ENCODE peak calls at places on chromosomes 2 and 18, in nine cellular contexts. I is fibroblast of lung, J is gastrocnemius medialis, U is esophagus squamous epithelium, H is Peyer's patch, A is brain microvascular endothelial cell, P is neural progenitor cell, X is small intestine, B is stomach. G is an unnamed sample.

GRCh38 chr2:240997856-240998705 is at the start of gene SNED1:
- DNase-seq in I (peak; percentile 78), J (peak; percentile 87), U (no peak), H (peak; percentile 71), A (peak; percentile 66), P (peak; percentile 95), X (peak; percentile 79), B (peak; percentile 93), G (peak; percentile 98)

GRCh38 chr18:23236876-23237468 is 101.7 kb downstream of the CABLES1 start:
- DNase-seq in I (no peak), J (no peak), U (no peak), H (no peak), A (no peak), P (no peak), X (no peak), B (no peak), G (no peak)

GRCh38 chr2:241744028-241744754 is 9.8 kb downstream of the D2HGDH start:
- DNase-seq in I (no peak), J (no peak), U (no peak), H (no peak), A (no peak), P (no peak), X (no peak), B (no peak), G (no peak)

GRCh38 chr18:13611058-13611615 is 115.2 kb downstream of the FAM210A start:
- DNase-seq in I (peak; percentile 39), J (no peak), U (no peak), H (peak; percentile 70), A (peak; percentile 66), P (peak; percentile 51), X (no peak), B (no peak), G (peak; percentile 75)

GRCh38 chr2:138630164-138630563 is 128.6 kb downstream of the SPOPL start:
- DNase-seq in I (no peak), J (no peak), U (no peak), H (no peak), A (no peak), P (peak; percentile 25), X (no peak), B (no peak), G (no peak)

GRCh38 chr18:78699516-78699915 is 280.1 kb upstream of the SALL3 start:
- DNase-seq in I (no peak), J (no peak), U (no peak), H (no peak), A (no peak), P (no peak), X (peak; percentile 34), B (no peak), G (no peak)

GRCh38 chr2:174059875-174060226 is 94.7 kb upstream of the SP3 start:
- DNase-seq in I (peak; percentile 49), J (no peak), U (no peak), H (no peak), A (peak; percentile 53), P (no peak), X (no peak), B (no peak), G (no peak)

GRCh38 chr2:235005603-235006259 is 53.9 kb downstream of the SH3BP4 start:
- DNase-seq in I (peak; percentile 55), J (peak; percentile 69), U (no peak), H (no peak), A (no peak), P (peak; percentile 88), X (peak; percentile 54), B (peak; percentile 88), G (peak; percentile 92)

GRCh38 chr18:45708831-45709230 is 15.2 kb upstream of the SLC14A1 start:
- DNase-seq in I (no peak), J (no peak), U (no peak), H (no peak), A (no peak), P (no peak), X (no peak), B (no peak), G (no peak)

GRCh38 chr18:3814840-3815239 is 364.9 kb downstream of the TGIF1 start:
- DNase-seq in I (peak; percentile 57), J (no peak), U (no peak), H (no peak), A (no peak), P (no peak), X (no peak), B (no peak), G (no peak)

GRCh38 chr2:127888772-127889171 is 3.0 kb upstream of the AMMECR1L start:
- DNase-seq in I (no peak), J (no peak), U (no peak), H (no peak), A (no peak), P (no peak), X (peak; percentile 5), B (no peak), G (no peak)
- H3K4me3 ChIP-seq in I (no peak overlapping the region), J (no peak overlapping the region), U (no peak overlapping the region), H (no peak overlapping the region), A (no peak overlapping the region), P (no peak overlapping the region), X (no peak overlapping the region), B (no peak overlapping the region), G (no peak overlapping the region)

DNA sequence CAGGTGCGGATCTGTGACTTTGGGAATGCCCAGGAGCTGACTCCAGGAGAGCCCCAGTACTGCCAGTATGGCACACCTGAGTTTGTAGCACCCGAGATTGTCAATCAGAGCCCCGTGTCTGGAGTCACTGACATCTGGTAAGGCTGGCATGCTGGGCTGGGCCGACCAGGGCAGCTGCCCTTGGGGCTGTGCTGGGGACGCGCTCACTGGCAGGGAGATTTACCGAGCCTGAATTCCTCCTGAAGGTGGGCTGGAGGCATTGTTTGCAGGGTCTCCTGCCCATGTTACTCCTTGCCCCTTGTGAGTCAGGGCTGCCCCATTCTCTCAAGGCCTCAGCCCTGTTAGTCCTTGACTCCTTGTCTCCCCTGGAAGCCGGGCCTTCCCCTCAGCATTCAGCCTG is 18.7 kb upstream of the GMPPA start:
- DNase-seq in I (no peak), J (no peak), U (no peak), H (no peak), A (no peak), P (no peak), X (no peak), B (no peak), G (no peak)
- H3K36me3 ChIP-seq in I (peaks cover 1% of the 10 kb centered on the region), J (no peaks in the 10 kb centered on the region), U (no peaks in the 10 kb centered on the region), H (no peaks in the 10 kb centered on the region), A (no peaks in the 10 kb centered on the region), P (no peaks in the 10 kb centered on the region), X (no peaks in the 10 kb centered on the region), B (no peaks in the 10 kb centered on the region), G (no peaks in the 10 kb centered on the region)

DNA sequence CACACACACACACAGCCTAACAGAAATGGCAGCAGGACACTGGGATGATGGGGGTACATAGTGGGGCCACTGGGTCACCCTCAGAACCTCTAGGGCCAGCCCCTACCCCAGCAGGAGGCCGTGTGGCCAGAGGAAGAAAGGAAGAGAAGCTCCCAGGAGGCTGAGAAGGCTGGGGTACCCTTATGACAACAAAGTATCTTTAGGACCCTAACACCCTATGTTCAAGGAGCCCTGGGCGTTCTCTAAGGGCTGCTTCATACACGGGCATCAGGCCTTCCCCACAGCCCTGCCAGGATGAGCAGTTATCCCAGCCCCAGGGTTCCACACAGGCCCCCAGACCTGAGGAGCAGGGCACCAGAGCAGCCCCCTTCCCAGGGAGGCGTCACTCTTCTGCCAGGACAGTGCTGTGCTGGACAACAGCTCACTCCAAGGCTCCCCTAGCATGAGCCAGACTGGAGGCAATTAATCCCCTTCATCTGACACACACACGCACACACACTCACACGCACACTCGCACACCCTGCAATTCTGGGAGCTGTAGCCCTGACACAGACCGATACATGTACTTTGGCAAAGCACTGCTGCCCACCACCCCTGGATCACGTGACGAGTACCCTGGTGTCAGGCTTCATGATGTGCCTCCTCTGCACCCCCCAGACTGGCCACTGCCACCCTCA is 163.6 kb downstream of the TNS1 start:
- DNase-seq in I (no peak), J (no peak), U (no peak), H (no peak), A (no peak), P (no peak), X (no peak), B (no peak), G (no peak)
- H3K27me3 ChIP-seq in I (no peaks in the 10 kb centered on the region), J (no peaks in the 10 kb centered on the region), U (no peaks in the 10 kb centered on the region), H (no peaks in the 10 kb centered on the region), A (no peaks in the 10 kb centered on the region), P (peaks cover 100% of the 10 kb centered on the region), X (no peaks in the 10 kb centered on the region), B (no peaks in the 10 kb centered on the region), G (no peaks in the 10 kb centered on the region)

GRCh38 chr2:217986256-217986961 is 16.4 kb downstream of the TNS1 start:
- DNase-seq in I (no peak), J (no peak), U (no peak), H (no peak), A (no peak), P (no peak), X (no peak), B (no peak), G (no peak)

GRCh38 chr2:217989221-217989948 is 13.4 kb downstream of the TNS1 start:
- DNase-seq in I (no peak), J (no peak), U (no peak), H (no peak), A (no peak), P (no peak), X (no peak), B (no peak), G (no peak)

GRCh38 chr2:217987391-217987790 is 15.4 kb downstream of the TNS1 start:
- DNase-seq in I (no peak), J (no peak), U (no peak), H (no peak), A (no peak), P (no peak), X (no peak), B (no peak), G (no peak)

GRCh38 chr2:217988840-217989204 is 14.0 kb downstream of the TNS1 start:
- DNase-seq in I (peak; percentile 44), J (no peak), U (no peak), H (no peak), A (no peak), P (no peak), X (no peak), B (no peak), G (no peak)

GRCh38 chr2:217988014-217988839 is 14.6 kb downstream of the TNS1 start:
- DNase-seq in I (peak; percentile 60), J (peak; percentile 72), U (no peak), H (peak; percentile 59), A (peak; percentile 65), P (peak; percentile 86), X (peak; percentile 65), B (peak; percentile 95), G (peak; percentile 91)
- H3K4me3 ChIP-seq in I (no peak overlapping the region), J (peak overlapping the region; percentile 2), U (no peak overlapping the region), H (no peak overlapping the region), A (no peak overlapping the region), P (no peak overlapping the region), X (no peak overlapping the region), B (peak overlapping the region; percentile 6), G (peak overlapping the region; percentile 16)

G was measured in H7.